ENCODE peak calls at places on chromosomes 12 and 14, in six cellular contexts. F is HFFc6, V is heart right ventricle, P is lower leg skin, E is neural crest cell, S is MM.1S. Z is an unnamed sample.

GRCh38 chr14:54002653-54003052 is 46.0 kb upstream of the BMP4 start:
- DNase-seq in F (peak; percentile 60), V (no peak), P (no peak), E (no peak), S (no peak), Z (peak; percentile 73)

GRCh38 chr12:129821964-129822363 is 81.9 kb downstream of the TMEM132D start:
- DNase-seq in F (no peak), V (no peak), P (no peak), E (no peak), S (no peak), Z (no peak)

GRCh38 chr12:56636675-56637540 is 6.8 kb upstream of the BAZ2A start:
- DNase-seq in F (peak; percentile 99), V (peak; percentile 100), P (peak; percentile 100), E (peak; percentile 83), S (peak; percentile 98), Z (peak; percentile 100)

GRCh38 chr12:2291182-2291832 is 238.5 kb downstream of the CACNA1C start:
- DNase-seq in F (no peak), V (no peak), P (no peak), E (peak; percentile 36), S (peak; percentile 35), Z (peak; percentile 23)

GRCh38 chr12:32893008-32893407 is 3.6 kb downstream of the PKP2 start:
- DNase-seq in F (no peak), V (no peak), P (no peak), E (no peak), S (no peak), Z (no peak)

GRCh38 chr12:89710873-89711179 is 2.2 kb upstream of the ATP2B1 start:
- DNase-seq in F (no peak), V (no peak), P (no peak), E (no peak), S (no peak), Z (no peak)

GRCh38 chr14:93493054-93493453 is 62.3 kb downstream of the UNC79 start:
- DNase-seq in F (no peak), V (no peak), P (no peak), E (no peak), S (no peak), Z (no peak)

GRCh38 chr12:3882896-3883564 is 9.8 kb upstream of the PARP11 start:
- DNase-seq in F (no peak), V (no peak), P (no peak), E (no peak), S (peak; percentile 38), Z (peak; percentile 8)

GRCh38 chr12:51672334-51672733 is 81.3 kb downstream of the SCN8A start:
- DNase-seq in F (no peak), V (no peak), P (no peak), E (no peak), S (no peak), Z (no peak)

GRCh38 chr12:51676875-51677274 is 85.8 kb downstream of the SCN8A start:
- DNase-seq in F (no peak), V (no peak), P (no peak), E (no peak), S (no peak), Z (no peak)

GRCh38 chr12:51683763-51684357 is 92.8 kb downstream of the SCN8A start:
- DNase-seq in F (peak; percentile 59), V (no peak), P (no peak), E (no peak), S (no peak), Z (no peak)

GRCh38 chr12:51675062-51675803 is 84.2 kb downstream of the SCN8A start:
- DNase-seq in F (no peak), V (no peak), P (no peak), E (no peak), S (peak; percentile 84), Z (no peak)

DNA sequence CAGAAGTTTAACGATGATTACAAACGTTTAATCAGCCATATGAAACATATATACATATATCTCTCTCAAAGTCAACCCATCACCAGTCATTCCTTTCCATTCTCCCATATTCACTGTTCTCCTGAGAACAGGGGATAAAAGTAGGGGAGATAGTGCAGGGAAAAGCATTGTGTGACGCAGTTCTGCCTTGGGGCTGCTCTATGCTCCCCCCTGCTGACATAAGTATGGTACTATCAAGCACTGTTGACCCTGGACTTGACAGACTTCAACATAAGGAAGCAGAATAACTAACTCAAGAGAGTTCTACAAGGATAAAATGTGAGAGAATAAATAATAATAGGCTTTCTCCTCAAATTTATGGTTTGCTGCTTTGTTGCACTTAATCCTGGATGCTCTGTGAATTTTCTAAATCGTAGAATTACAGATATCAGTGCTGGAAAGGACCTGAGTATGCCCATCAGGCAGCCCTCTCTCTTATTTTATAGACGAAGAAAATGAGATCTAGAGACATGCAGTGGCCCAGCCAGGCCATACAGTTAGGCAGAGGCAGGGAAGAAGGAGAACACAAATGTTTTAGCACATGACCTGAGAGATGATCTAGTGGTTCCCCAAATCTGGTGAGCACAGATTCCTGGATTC is 87.2 kb downstream of the SCN8A start:
- DNase-seq in F (peak; percentile 60), V (no peak), P (no peak), E (peak; percentile 26), S (peak; percentile 44), Z (peak; percentile 44)
- TF ChIP-seq CTCF in F (peak; percentile 85), V (peak; percentile 75), P (no peak), E (peak; percentile 75), S (peak; percentile 75), Z (peak; percentile 87)

GRCh38 chr14:23344481-23344880 is 8.2 kb downstream of the SLC22A17 start:
- DNase-seq in F (no peak), V (no peak), P (no peak), E (no peak), S (no peak), Z (no peak)

GRCh38 chr14:23347406-23348296 is 5.0 kb downstream of the SLC22A17 start:
- DNase-seq in F (no peak), V (no peak), P (no peak), E (no peak), S (no peak), Z (no peak)

GRCh38 chr14:23348297-23348655 is 4.4 kb downstream of the SLC22A17 start:
- DNase-seq in F (no peak), V (no peak), P (no peak), E (no peak), S (no peak), Z (no peak)

GRCh38 chr14:23345987-23346692 is 6.5 kb downstream of the SLC22A17 start:
- DNase-seq in F (no peak), V (no peak), P (no peak), E (no peak), S (no peak), Z (no peak)

DNA sequence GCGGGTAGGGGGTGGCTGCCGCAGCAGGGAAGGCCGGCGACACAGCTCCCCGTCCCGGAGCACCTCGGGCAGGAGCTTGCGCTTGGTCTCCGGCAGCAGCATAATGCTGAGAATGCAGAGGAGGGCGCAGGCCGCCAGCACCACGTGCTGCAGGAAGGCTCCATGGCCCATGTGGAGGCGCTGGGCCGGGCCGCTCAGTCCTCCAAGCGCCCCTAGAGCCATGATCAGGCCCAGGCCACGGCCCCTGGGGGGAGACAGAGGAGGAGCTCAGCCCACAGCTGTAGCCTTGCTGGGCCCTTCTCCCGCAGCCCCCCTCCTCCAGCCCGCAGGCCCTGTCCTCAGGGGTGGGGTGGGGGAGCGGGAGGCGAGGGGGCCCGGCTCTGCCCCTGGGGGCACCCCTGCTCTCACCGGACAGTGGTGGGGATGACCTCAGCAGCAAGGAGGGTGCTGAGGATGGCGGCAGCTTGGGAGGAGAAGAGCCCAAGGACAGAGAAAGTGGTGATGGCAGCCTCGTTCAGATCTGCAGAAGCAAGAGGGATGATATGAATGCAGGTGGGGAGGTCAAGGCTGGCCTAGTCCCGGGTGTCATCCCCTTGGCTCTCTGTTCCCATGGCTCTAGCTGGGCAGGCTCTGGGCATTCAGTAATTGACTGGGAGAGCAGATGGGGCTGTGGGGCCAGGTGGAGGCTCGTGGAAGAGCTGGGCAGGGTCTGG is 5.8 kb downstream of the SLC22A17 start:
- DNase-seq in F (no peak), V (no peak), P (no peak), E (no peak), S (no peak), Z (no peak)
- TF ChIP-seq CTCF in F (no peak), V (no peak), P (no peak), E (no peak), S (no peak), Z (no peak)

DNA sequence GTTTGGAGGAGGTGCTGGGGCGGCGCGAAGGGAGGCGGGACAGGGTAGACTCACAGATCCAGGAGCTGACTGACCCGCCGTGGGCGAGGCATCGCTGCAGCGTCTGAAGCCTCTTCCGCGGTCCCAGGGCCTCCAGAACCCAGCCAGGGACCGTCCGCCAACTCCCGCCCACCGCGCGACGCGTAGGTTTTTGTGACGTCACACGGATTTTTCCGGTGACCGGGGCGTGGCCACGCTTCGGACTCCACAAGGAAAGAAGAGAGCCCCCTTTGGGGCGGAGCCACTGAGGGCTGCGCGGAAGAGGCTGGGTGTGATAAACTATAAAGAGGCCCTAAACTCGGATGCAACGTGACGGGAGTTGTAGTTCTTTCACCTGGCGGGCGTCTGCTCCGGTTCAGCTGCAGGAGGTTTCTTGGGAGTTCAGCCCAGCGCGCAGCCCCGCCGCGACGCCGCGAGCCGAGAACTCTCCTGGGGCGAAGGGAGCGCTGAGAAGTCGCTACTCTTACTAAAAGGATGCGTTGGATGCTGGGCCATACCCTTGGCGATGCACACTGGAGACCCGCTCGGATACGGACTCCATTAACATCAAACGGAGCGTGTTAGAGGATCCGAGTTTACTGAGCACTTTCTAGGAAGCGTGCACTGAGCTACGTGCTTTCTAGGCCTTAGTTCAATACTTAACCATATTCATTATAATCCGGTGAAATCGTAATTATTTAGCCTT is at the start of gene AMN1:
- DNase-seq in F (peak; percentile 99), V (peak; percentile 99), P (peak; percentile 99), E (peak; percentile 100), S (peak; percentile 100), Z (peak; percentile 100)
- TF ChIP-seq CTCF in F (peak; percentile 24), V (peak; percentile 20), P (no peak), E (peak; percentile 38), S (no peak), Z (no peak)

GRCh38 chr14:104464907-104465306 is 114.7 kb upstream of the C14orf180 start:
- DNase-seq in F (no peak), V (no peak), P (no peak), E (no peak), S (no peak), Z (no peak)

GRCh38 chr14:104462651-104463630 is 116.6 kb upstream of the C14orf180 start:
- DNase-seq in F (no peak), V (no peak), P (no peak), E (no peak), S (no peak), Z (no peak)

GRCh38 chr14:104461676-104462443 is 117.7 kb upstream of the C14orf180 start:
- DNase-seq in F (no peak), V (no peak), P (no peak), E (peak; percentile 32), S (no peak), Z (no peak)

GRCh38 chr14:104458845-104459244 is 120.7 kb upstream of the C14orf180 start:
- DNase-seq in F (no peak), V (no peak), P (no peak), E (no peak), S (no peak), Z (no peak)

DNA sequence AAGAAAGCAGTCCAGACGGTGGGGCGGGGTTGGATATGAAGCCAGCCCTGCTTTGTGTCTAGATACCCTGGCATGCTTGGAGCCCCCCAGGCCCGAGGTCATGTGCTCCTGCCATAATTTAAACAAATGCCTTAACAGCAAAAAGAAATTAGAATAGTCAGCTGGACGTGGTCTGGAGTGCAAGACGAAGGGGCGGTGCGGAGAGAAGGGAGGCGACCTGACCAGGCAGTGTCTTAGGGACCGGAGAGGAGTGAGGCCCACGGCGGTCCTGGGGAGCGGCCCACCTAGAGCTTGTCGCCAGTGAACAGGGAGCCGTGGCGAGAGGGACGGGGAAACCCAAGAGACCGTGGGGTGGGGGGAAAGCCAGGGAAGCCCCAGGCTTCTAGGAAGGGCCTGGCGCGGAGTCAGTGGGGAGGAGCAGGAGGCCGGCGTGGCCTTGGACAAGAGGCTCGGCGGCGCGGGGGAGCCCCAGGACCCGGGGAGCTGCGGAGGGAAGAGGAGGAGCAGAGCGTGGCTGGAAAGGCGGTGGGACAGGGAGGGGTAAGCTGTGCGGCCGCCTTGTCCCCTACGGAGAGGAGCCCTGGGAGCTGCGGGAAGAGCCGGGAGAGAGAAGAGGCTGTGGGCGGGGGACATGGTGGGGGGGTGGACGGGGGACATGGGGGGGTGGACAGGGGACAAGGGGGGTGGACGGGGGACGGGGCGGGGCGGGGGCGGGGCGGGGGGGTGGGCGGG is 118.5 kb upstream of the C14orf180 start:
- DNase-seq in F (no peak), V (peak; percentile 20), P (no peak), E (no peak), S (no peak), Z (no peak)
- TF ChIP-seq CTCF in F (no peak), V (no peak), P (no peak), E (no peak), S (no peak), Z (no peak)

Z was measured in brain microvascular endothelial cell.